ENCODE peak calls at places on chromosome 19, in nine cellular contexts. Y is breast epithelium, H is colonic mucosa, F is NT2/D1, E is transverse colon, C is GM23248, U is psoas muscle, T is pancreas, D is ascending aorta. P is an unnamed sample. For H3K36me3 and H3K4me1, the result is how much of the 10 kb centered on the place peaks cover.

GRCh38 chr19:23075031-23075733 is 41.6 kb upstream of the ZNF730 start:
- DNase-seq in C (peak), Y (no peak), F (peak), D (peak), H (peak), U (peak), T (peak), E (peak), P (peak)

GRCh38 chr19:37933965-37934364 is 27.0 kb downstream of the SIPA1L3 start:
- DNase-seq in E (no peak), D (no peak), F (no peak), T (no peak), Y (no peak), H (no peak), U (peak), C (peak), P (peak)

GRCh38 chr19:10086904-10087256 is 763 bp downstream of the SHFL start:
- DNase-seq in Y (no peak), H (no peak), T (peak), E (no peak), U (no peak), F (no peak), D (no peak), C (peak), P (peak)

GRCh38 chr19:47247308-47247990 is 8.9 kb upstream of the CCDC9 start:
- DNase-seq in C (peak), F (no peak), U (peak), D (peak), T (peak), Y (peak), H (peak), E (peak), P (peak)

GRCh38 chr19:20470345-20471119 is 95.0 kb downstream of the ZNF737 start:
- DNase-seq in D (no peak), C (no peak), F (no peak), E (no peak), U (no peak), T (peak), Y (no peak), H (no peak), P (no peak)

GRCh38 chr19:47630594-47630993 is 21.7 kb downstream of the BICRA start:
- DNase-seq in U (no peak), F (no peak), D (no peak), Y (no peak), E (no peak), T (no peak), C (no peak), H (no peak), P (no peak)

GRCh38 chr19:46661735-46662592 is 982 bp upstream of the DACT3 start:
- DNase-seq in U (peak), T (peak), F (peak), D (peak), C (peak), H (peak), E (peak), Y (peak), P (peak)

GRCh38 chr19:44663996-44664395 is 7.3 kb upstream of the CEACAM19 start:
- DNase-seq in F (no peak), D (no peak), T (no peak), H (no peak), E (no peak), C (no peak), Y (no peak), U (no peak), P (no peak)

GRCh38 chr19:5287066-5287465 is 53.5 kb downstream of the PTPRS start:
- DNase-seq in F (no peak), D (no peak), C (no peak), T (no peak), H (no peak), U (no peak), E (no peak), Y (no peak), P (no peak)

GRCh38 chr19:19111967-19112580 is 26.2 kb downstream of the TMEM161A start:
- DNase-seq in F (no peak), U (no peak), E (no peak), H (no peak), T (no peak), Y (no peak), D (no peak), C (no peak), P (no peak)

GRCh38 chr19:791605-792360 is 5.5 kb upstream of the PTBP1 start:
- DNase-seq in E (no peak), T (peak), U (peak), D (no peak), Y (no peak), C (no peak), F (no peak), H (no peak), P (peak)

GRCh38 chr19:49503582-49503962 is 7.3 kb downstream of the RPS11 start:
- DNase-seq in Y (no peak), F (no peak), E (no peak), U (no peak), T (no peak), H (no peak), D (no peak), C (no peak), P (no peak)

GRCh38 chr19:5204212-5204611 is 136.4 kb downstream of the PTPRS start:
- DNase-seq in Y (no peak), D (no peak), U (no peak), T (no peak), E (no peak), H (no peak), C (no peak), F (no peak), P (no peak)

GRCh38 chr19:37817180-37817911 is 38.0 kb upstream of the ZNF573 start:
- DNase-seq in C (peak), E (peak), T (peak), Y (peak), U (peak), F (peak), D (peak), H (peak), P (peak)

GRCh38 chr19:40339018-40339728 is 9.0 kb downstream of the C19orf47 start:
- DNase-seq in H (no peak), D (no peak), E (no peak), C (no peak), Y (no peak), T (no peak), F (no peak), U (no peak), P (no peak)

GRCh38 chr19:49920624-49921363 is 8.2 kb upstream of the ATF5 start:
- DNase-seq in E (peak), Y (no peak), F (no peak), D (no peak), C (no peak), H (no peak), U (no peak), T (no peak), P (no peak)

GRCh38 chr19:33726756-33727155 is 69.9 kb upstream of the KCTD15 start:
- DNase-seq in U (no peak), C (no peak), H (no peak), D (no peak), F (no peak), T (no peak), E (no peak), Y (no peak), P (no peak)

GRCh38 chr19:34366670-34367423 is 1.9 kb downstream of the GPI start:
- DNase-seq in D (no peak), C (peak), T (no peak), F (no peak), H (peak), U (no peak), E (no peak), Y (no peak), P (no peak)

GRCh38 chr19:54069482-54069881 is 5.8 kb upstream of the VSTM1 start:
- DNase-seq in F (no peak), C (no peak), T (no peak), Y (no peak), E (no peak), D (no peak), U (no peak), H (no peak), P (no peak)

GRCh38 chr19:33784432-33784831 is 12.2 kb upstream of the KCTD15 start:
- DNase-seq in E (no peak), C (peak), T (no peak), Y (no peak), F (no peak), U (no peak), D (no peak), H (no peak), P (no peak)

GRCh38 chr19:48400018-48400742 is 6.7 kb downstream of the GRIN2D start:
- DNase-seq in C (peak), H (peak), T (peak), Y (no peak), E (peak), F (no peak), D (peak), U (peak), P (peak)

GRCh38 chr19:2477732-2478191 is 1.8 kb downstream of the GADD45B start:
- DNase-seq in Y (no peak), T (peak), F (no peak), E (peak), U (no peak), H (peak), D (no peak), C (peak), P (peak)

GRCh38 chr19:36152061-36152885 is at the start of gene COX7A1:
- DNase-seq in U (peak), Y (no peak), C (peak), E (peak), H (no peak), D (peak), F (no peak), T (peak), P (no peak)

GRCh38 chr19:51921949-51922348 is 5.3 kb upstream of the ZNF613 start:
- DNase-seq in Y (no peak), D (no peak), H (no peak), F (no peak), T (no peak), E (no peak), U (no peak), C (no peak), P (no peak)

GRCh38 chr19:531009-531752 is 379 bp upstream of the CDC34 start:
- DNase-seq in U (peak), C (peak), Y (peak), D (peak), F (peak), E (peak), T (peak), H (peak), P (peak)

GRCh38 chr19:40596608-40597328 is 4.4 kb upstream of the LTBP4 start:
- DNase-seq in U (peak), H (peak), E (peak), D (peak), C (peak), T (peak), F (no peak), Y (no peak), P (peak)

GRCh38 chr19:6674868-6675305 is 4.9 kb upstream of the TNFSF14 start:
- DNase-seq in H (peak), Y (no peak), T (no peak), U (peak), C (peak), D (peak), E (peak), F (peak), P (no peak)

GRCh38 chr19:34145741-34146202 is 26.5 kb upstream of the LSM14A start:
- DNase-seq in E (peak), F (peak), Y (no peak), H (peak), T (no peak), U (no peak), D (no peak), C (peak), P (peak)

GRCh38 chr19:40811478-40812341 is 12.7 kb downstream of the EGLN2 start:
- DNase-seq in C (no peak), E (no peak), F (no peak), T (no peak), H (peak), D (no peak), U (no peak), Y (no peak), P (no peak)

GRCh38 chr19:16205205-16206045 is 7.7 kb downstream of the AP1M1 start:
- DNase-seq in Y (no peak), F (no peak), H (no peak), T (peak), U (peak), E (no peak), D (no peak), C (no peak), P (no peak)

GRCh38 chr19:16207063-16207462 is 9.4 kb downstream of the AP1M1 start:
- DNase-seq in D (no peak), F (no peak), T (no peak), E (no peak), C (no peak), U (no peak), Y (no peak), H (no peak), P (no peak)

GRCh38 chr19:16207490-16208025 is 9.8 kb downstream of the AP1M1 start:
- DNase-seq in H (no peak), D (no peak), Y (no peak), E (no peak), C (no peak), F (no peak), U (no peak), T (no peak), P (no peak)

GRCh38 chr19:16206637-16207036 is 8.9 kb downstream of the AP1M1 start:
- DNase-seq in U (no peak), Y (no peak), H (no peak), D (no peak), T (no peak), E (no peak), F (no peak), C (no peak), P (no peak)

DNA sequence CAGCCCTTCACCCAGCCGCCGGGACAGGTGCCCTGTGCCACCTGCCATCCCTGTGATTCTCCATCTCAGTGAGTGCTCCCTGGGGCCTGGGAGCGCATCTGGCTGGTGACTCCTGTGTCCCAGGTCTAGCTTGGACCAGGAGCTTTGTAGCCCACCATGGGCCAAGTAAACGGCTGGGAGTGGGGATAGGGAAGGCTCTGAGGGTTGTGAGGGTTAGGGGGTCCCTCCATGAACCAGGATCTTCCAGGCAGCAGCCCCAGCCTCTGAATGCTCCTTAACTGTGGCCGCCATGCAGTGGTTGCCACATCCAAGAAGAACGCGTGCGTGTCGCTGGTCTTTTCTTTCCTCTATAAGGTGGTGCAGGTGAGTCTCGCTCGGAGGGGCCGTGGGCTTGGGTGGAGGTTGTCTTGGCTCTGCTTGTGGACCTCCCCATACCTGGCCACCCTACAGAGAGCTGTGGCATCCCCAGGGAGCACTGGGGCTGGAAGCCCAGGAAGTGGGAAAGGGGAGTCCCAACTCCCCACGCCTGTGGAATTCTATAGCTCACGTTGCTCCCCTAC is 8.4 kb downstream of the AP1M1 start:
- DNase-seq in T (no peak), D (no peak), Y (no peak), U (no peak), H (no peak), E (no peak), C (no peak), F (no peak), P (no peak)
- H3K36me3 ChIP-seq in T (under half), D (half or more), Y (under half), U (half or more), H (under half), E (under half), C (under half), F (half or more), P (under half)

DNA sequence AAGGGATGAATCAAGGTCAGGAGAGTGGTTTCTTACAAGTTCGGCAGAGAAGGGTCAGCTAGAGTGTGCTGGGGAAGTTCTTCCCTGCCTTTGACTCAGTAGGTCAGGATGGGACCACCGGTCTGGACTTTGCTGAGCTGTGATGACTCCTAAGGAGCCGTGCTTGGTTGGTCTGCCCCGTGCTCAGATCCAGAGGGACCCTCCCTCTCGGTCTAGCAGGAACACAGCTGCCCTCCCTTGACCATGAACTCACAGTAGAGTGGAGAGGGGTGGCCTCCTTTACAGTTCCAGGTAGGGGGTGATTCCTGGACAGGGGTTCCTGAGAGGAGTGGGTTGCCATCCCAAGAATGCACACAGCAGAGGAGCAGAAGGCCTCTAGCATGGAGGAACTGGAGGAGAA is 4.3 kb downstream of the RPS19 start:
- DNase-seq in F (no peak), D (no peak), H (no peak), U (no peak), C (no peak), E (no peak), Y (no peak), T (no peak), P (no peak)
- H3K4me1 ChIP-seq in F (under half), D (under half), H (under half), U (under half), C (under half), E (under half), Y (under half), T (under half), P (under half)

DNA sequence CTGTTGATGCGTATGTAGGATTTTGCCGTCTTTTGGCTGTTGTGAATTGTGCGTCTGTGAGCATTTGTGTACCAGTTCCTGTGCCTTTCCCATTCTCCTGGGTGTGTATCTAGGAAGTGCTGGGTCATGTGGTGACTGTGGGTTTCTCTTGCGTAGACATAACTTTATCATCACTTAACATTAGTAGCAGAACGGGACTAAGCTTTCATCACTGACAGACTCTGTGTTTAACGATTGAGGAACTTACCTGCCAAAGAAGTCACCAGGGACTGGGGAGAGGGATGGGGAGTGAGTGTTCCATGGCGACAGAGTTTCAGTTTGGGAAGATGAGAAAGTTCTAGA is 15.0 kb downstream of the FZR1 start:
- DNase-seq in E (no peak), H (no peak), U (no peak), C (no peak), T (no peak), Y (no peak), F (no peak), D (no peak), P (no peak)
- H3K36me3 ChIP-seq in E (under half), H (under half), U (under half), C (under half), T (under half), Y (under half), F (half or more), D (under half), P (under half)

GRCh38 chr19:15294591-15294990 is 37.7 kb downstream of the BRD4 start:
- DNase-seq in F (no peak), T (no peak), E (no peak), Y (no peak), H (no peak), U (no peak), C (no peak), D (no peak), P (no peak)
- H3K4me1 ChIP-seq in F (under half), T (half or more), E (half or more), Y (half or more), H (under half), U (half or more), C (half or more), D (half or more), P (half or more)

P was measured in cardiac muscle cell.